ENCODE peak calls at places on chromosomes 7 and 10, in four cellular contexts. J, H, P and A are unnamed samples.

GRCh38 chr10:126041804-126042231 is 145.5 kb downstream of the FANK1 start:
- DNase-seq in J (peak; percentile 95), H (peak; percentile 65), P (no peak), A (peak; percentile 89)

GRCh38 chr7:82625377-82625776 is 181.8 kb upstream of the CACNA2D1 start:
- DNase-seq in J (no peak), H (peak; percentile 20), P (peak; percentile 2), A (no peak)

GRCh38 chr7:55108818-55109217 is 90.0 kb downstream of the EGFR start:
- DNase-seq in J (no peak), H (no peak), P (no peak), A (no peak)

GRCh38 chr7:1293950-1294728 is 61.5 kb downstream of the UNCX start:
- DNase-seq in J (no peak), H (no peak), P (no peak), A (no peak)

GRCh38 chr7:142445019-142445686 is 187.3 kb upstream of the PRSS58 start:
- DNase-seq in J (peak; percentile 54), H (no peak), P (no peak), A (no peak)

GRCh38 chr7:107837145-107837512 is 34.1 kb upstream of the SLC26A3 start:
- DNase-seq in J (no peak), H (no peak), P (no peak), A (no peak)

GRCh38 chr7:41007351-41007751 is 695.5 kb downstream of the INHBA start:
- DNase-seq in J (no peak), H (peak; percentile 33), P (no peak), A (no peak)

GRCh38 chr10:98391065-98391464 is 23.9 kb downstream of the PYROXD2 start:
- DNase-seq in J (peak; percentile 50), H (no peak), P (no peak), A (no peak)

GRCh38 chr7:20895563-20895962 is 108.9 kb upstream of the SP8 start:
- DNase-seq in J (no peak), H (no peak), P (no peak), A (no peak)

GRCh38 chr10:1732501-1733123 is 4.7 kb downstream of the ADARB2 start:
- DNase-seq in J (no peak), H (no peak), P (no peak), A (no peak)